ENCODE peak calls at places on chromosomes 3 and 15, in six cellular contexts. I is spleen, S is tibial artery, M is DND-41, L is H9, J is cardiac muscle cell. Q is an unnamed sample.
A peak's percentile ranks its signal among the peaks of the same experiment; 100 is the strongest.

GRCh38 chr15:51726302-51727073 is 11.0 kb downstream of the LYSMD2 start:
- DNase-seq in I (no peak), S (peak; percentile 60), M (no peak), L (peak; percentile 90), J (peak; percentile 72), Q (peak; percentile 71)

GRCh38 chr3:65196663-65197062 is 508.9 kb upstream of the ADAMTS9 start:
- DNase-seq in I (no peak), S (no peak), M (no peak), L (no peak), J (no peak), Q (no peak)

GRCh38 chr15:79644091-79644490 is 212.0 kb downstream of the MINAR1 start:
- DNase-seq in I (no peak), S (no peak), M (no peak), L (no peak), J (no peak), Q (no peak)

GRCh38 chr3:194769020-194769643 is 83.4 kb downstream of the FAM43A start:
- DNase-seq in I (peak; percentile 95), S (peak; percentile 98), M (peak; percentile 95), L (peak; percentile 97), J (peak; percentile 97), Q (peak; percentile 90)

GRCh38 chr3:184227481-184227935 is 1.9 kb upstream of the VWA5B2 start:
- DNase-seq in I (no peak), S (no peak), M (peak; percentile 63), L (peak; percentile 64), J (peak; percentile 37), Q (no peak)

GRCh38 chr3:77529522-77529921 is 489.6 kb downstream of the ROBO2 start:
- DNase-seq in I (no peak), S (no peak), M (no peak), L (no peak), J (no peak), Q (no peak)

GRCh38 chr3:78003090-78003489 is 963.2 kb downstream of the ROBO2 start:
- DNase-seq in I (no peak), S (no peak), M (no peak), L (no peak), J (no peak), Q (no peak)

GRCh38 chr3:107989651-107990050 is 101.2 kb downstream of the CD47 start:
- DNase-seq in I (no peak), S (no peak), M (no peak), L (no peak), J (no peak), Q (no peak)

GRCh38 chr15:90863987-90864386 is 4.4 kb upstream of the FURIN start:
- DNase-seq in I (no peak), S (no peak), M (no peak), L (no peak), J (no peak), Q (no peak)

GRCh38 chr3:52038227-52038626 is 18.1 kb downstream of the DUSP7 start:
- DNase-seq in I (no peak), S (no peak), M (no peak), L (no peak), J (no peak), Q (no peak)

GRCh38 chr3:45583021-45583851 is 11.3 kb upstream of the LIMD1 start:
- DNase-seq in I (no peak), S (no peak), M (no peak), L (no peak), J (no peak), Q (peak; percentile 28)

GRCh38 chr15:89430530-89431341 is 65.6 kb downstream of the RHCG start:
- DNase-seq in I (peak; percentile 95), S (peak; percentile 76), M (peak; percentile 74), L (peak; percentile 91), J (peak; percentile 83), Q (peak; percentile 75)

GRCh38 chr3:63588897-63589296 is 63.6 kb upstream of the SNTN start:
- DNase-seq in I (no peak), S (no peak), M (no peak), L (no peak), J (no peak), Q (no peak)
- TF ChIP-seq CTCF in I (no peak), S (no peak), M (peak; percentile 19), L (peak; percentile 42), J (no peak), Q (no peak)

GRCh38 chr15:74790080-74790916 is 8.4 kb downstream of the CSK start:
- DNase-seq in I (peak; percentile 90), S (peak; percentile 56), M (no peak), L (no peak), J (peak; percentile 43), Q (peak; percentile 73)

GRCh38 chr15:74789741-74790079 is 7.8 kb downstream of the CSK start:
- DNase-seq in I (no peak), S (no peak), M (no peak), L (no peak), J (no peak), Q (no peak)

GRCh38 chr15:74792227-74793016 is 10.5 kb downstream of the CSK start:
- DNase-seq in I (no peak), S (no peak), M (no peak), L (no peak), J (no peak), Q (no peak)

GRCh38 chr15:74791667-74792066 is 9.8 kb downstream of the CSK start:
- DNase-seq in I (peak; percentile 80), S (no peak), M (no peak), L (no peak), J (no peak), Q (no peak)

GRCh38 chr15:74791007-74791406 is 9.1 kb downstream of the CSK start:
- DNase-seq in I (no peak), S (no peak), M (no peak), L (no peak), J (no peak), Q (no peak)
- H3K4me1 ChIP-seq in I (peaks cover 100% of the 10 kb centered on the region), S (peaks cover 48% of the 10 kb centered on the region), M (peaks cover 39% of the 10 kb centered on the region), L (peaks cover 7% of the 10 kb centered on the region), J (peaks cover 30% of the 10 kb centered on the region), Q (no peaks in the 10 kb centered on the region)

GRCh38 chr3:189233225-189233858 is 61.6 kb downstream of the TPRG1 start:
- DNase-seq in I (no peak), S (peak; percentile 62), M (peak; percentile 49), L (peak; percentile 69), J (peak; percentile 69), Q (peak; percentile 47)
- TF ChIP-seq CTCF in I (peak; percentile 45), S (peak; percentile 45), M (peak; percentile 71), L (peak; percentile 79), J (peak; percentile 81), Q (peak; percentile 54)

DNA sequence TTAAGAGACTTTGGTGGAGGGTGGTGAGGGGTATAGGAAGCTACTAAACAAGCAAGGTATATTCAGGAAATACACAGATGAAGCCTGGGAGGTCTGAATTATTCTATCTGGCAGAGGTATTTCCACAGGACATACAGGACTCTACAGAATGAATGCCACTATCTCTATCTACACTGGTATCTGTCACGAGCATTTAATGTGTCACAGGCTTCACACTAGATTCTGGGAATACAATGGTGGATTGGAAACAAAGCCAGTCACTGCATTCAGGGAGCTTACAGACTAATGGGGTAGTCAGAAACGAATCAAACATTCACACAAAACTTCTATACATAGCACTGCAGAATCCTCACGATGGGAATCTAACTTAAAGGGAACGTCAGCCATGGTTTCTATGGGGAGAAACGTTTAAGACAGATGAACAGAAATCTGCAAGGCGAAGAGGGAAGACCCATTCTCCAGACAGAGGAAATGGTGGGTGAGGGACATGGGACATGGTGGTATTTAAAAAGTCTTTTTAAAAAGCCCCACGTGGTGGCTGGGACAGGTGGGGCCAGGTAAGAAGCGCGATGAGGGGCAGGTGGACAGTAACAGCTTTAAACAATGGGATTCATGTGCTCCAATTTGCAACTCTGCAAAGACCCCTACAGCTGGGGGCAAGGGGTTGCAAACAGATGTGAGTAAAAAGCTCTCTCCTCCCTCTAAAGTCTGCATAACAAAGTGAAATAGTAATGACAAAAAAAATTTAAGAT is 16.5 kb downstream of the LRIG1 start:
- DNase-seq in I (no peak), S (no peak), M (no peak), L (no peak), J (no peak), Q (no peak)
- H3K4me1 ChIP-seq in I (peaks cover 55% of the 10 kb centered on the region), S (peaks cover 70% of the 10 kb centered on the region), M (peaks cover 64% of the 10 kb centered on the region), L (peaks cover 45% of the 10 kb centered on the region), J (peaks cover 54% of the 10 kb centered on the region), Q (peaks cover 16% of the 10 kb centered on the region)

GRCh38 chr15:58214941-58215340 is 76.8 kb downstream of the AQP9 start:
- DNase-seq in I (no peak), S (no peak), M (no peak), L (no peak), J (no peak), Q (no peak)

GRCh38 chr15:58213587-58214360 is 75.6 kb downstream of the AQP9 start:
- DNase-seq in I (no peak), S (no peak), M (no peak), L (no peak), J (no peak), Q (no peak)

DNA sequence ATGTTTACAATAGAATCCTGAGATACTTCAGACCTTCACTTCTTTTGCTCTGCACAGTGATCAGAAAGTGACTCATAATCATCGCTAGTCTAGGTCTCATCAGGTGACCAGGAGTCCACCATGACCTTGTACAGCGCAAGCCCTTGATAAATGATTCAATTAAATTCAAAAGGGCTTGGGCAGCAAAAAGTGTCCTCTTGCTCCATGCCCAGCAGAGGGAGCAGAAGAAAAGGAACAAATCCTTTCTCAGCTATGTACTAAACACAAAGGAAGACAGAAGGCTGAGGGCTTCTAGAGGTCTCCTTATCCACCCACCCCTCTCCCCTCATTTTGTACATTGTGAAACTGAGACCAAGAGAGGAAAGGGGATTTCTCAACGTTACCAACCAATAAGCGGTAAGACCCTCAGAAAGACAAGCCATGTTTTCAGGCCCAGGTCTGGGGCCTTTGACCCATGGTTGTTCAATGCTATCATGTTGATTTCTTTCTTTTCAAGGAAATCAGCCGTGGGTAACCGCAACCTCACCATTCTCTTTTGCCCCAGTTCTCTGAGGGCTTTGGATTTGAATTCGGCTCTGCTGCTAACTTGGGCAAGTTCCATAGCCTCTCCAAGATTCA is 74.8 kb downstream of the AQP9 start:
- DNase-seq in I (no peak), S (no peak), M (peak; percentile 27), L (no peak), J (peak; percentile 52), Q (no peak)
- TF ChIP-seq CTCF in I (peak; percentile 48), S (no peak), M (peak; percentile 63), L (peak; percentile 67), J (peak; percentile 69), Q (peak; percentile 28)

GRCh38 chr15:59298876-59299275 is 73.8 kb downstream of the MYO1E start:
- DNase-seq in I (no peak), S (no peak), M (no peak), L (no peak), J (no peak), Q (no peak)
- H3K4me1 ChIP-seq in I (peaks cover 100% of the 10 kb centered on the region), S (peaks cover 41% of the 10 kb centered on the region), M (no peaks in the 10 kb centered on the region), L (peaks cover 5% of the 10 kb centered on the region), J (no peaks in the 10 kb centered on the region), Q (peaks cover 12% of the 10 kb centered on the region)

GRCh38 chr3:141255864-141256263 is 24.2 kb downstream of the PXYLP1 start:
- DNase-seq in I (no peak), S (no peak), M (peak; percentile 72), L (peak; percentile 67), J (peak; percentile 29), Q (no peak)
- TF ChIP-seq CTCF in I (no peak), S (peak; percentile 18), M (peak; percentile 74), L (peak; percentile 67), J (peak; percentile 36), Q (no peak)